ENCODE peak calls at places on chromosome 21, in eight cellular contexts. K is breast epithelium, L is HCT116, J is GM12891, P is suprapubic skin, E is HL-60, H is H1, R is vagina. N is an unnamed sample.

GRCh38 chr21:38645282-38645681 is 147.0 kb upstream of the ERG start:
- DNase-seq in K (no peak), R (no peak), H (no peak), L (no peak), J (no peak), E (no peak), P (no peak), N (no peak)

GRCh38 chr21:33968082-33968997 is 52.7 kb upstream of the ATP5PO start:
- DNase-seq in E (no peak), R (peak), J (no peak), P (no peak), L (no peak), H (no peak), K (no peak), N (no peak)

GRCh38 chr21:36022704-36023103 is 37.6 kb downstream of the SETD4 start:
- DNase-seq in E (no peak), L (no peak), P (no peak), R (no peak), K (no peak), H (no peak), J (no peak), N (no peak)

GRCh38 chr21:42257091-42257760 is 38.3 kb downstream of the ABCG1 start:
- DNase-seq in E (no peak), J (no peak), R (no peak), P (no peak), K (no peak), H (no peak), L (no peak), N (no peak)

GRCh38 chr21:34523019-34523418 is 11.0 kb upstream of the KCNE1 start:
- DNase-seq in J (no peak), E (no peak), P (no peak), H (no peak), L (no peak), K (no peak), R (no peak), N (no peak)

GRCh38 chr21:40704141-40704540 is 142.8 kb downstream of the DSCAM start:
- DNase-seq in E (no peak), L (no peak), P (no peak), K (no peak), J (no peak), H (no peak), R (no peak), N (no peak)

GRCh38 chr21:41897047-41897669 is 18.0 kb upstream of the PRDM15 start:
- DNase-seq in E (no peak), L (no peak), R (no peak), H (no peak), J (no peak), K (no peak), P (no peak), N (no peak)

GRCh38 chr21:18499761-18500376 is 96.3 kb upstream of the TMPRSS15 start:
- DNase-seq in J (no peak), L (peak), E (peak), P (no peak), R (no peak), H (no peak), K (no peak), N (no peak)

GRCh38 chr21:15967661-15968060 is 237.9 kb downstream of the USP25 start:
- DNase-seq in L (no peak), H (peak), K (no peak), R (no peak), E (no peak), J (no peak), P (no peak), N (no peak)

GRCh38 chr21:34133392-34133791 is 60.0 kb downstream of the MRPS6 start:
- DNase-seq in L (no peak), J (no peak), R (no peak), E (no peak), K (no peak), P (no peak), H (no peak), N (no peak)

GRCh38 chr21:35377505-35378090 is 328.5 kb upstream of the RUNX1 start:
- DNase-seq in R (no peak), L (no peak), J (no peak), K (no peak), H (no peak), P (no peak), E (no peak), N (no peak)

GRCh38 chr21:19122371-19122770 is 718.8 kb upstream of the TMPRSS15 start:
- DNase-seq in L (no peak), E (no peak), H (no peak), P (no peak), R (no peak), K (no peak), J (no peak), N (no peak)

GRCh38 chr21:29367335-29367734 is 68.6 kb downstream of the BACH1 start:
- DNase-seq in E (no peak), L (no peak), H (no peak), P (no peak), R (peak), J (no peak), K (no peak), N (no peak)
- TF ChIP-seq POLR2AphosphoS5 in E (no peak), L (no peak), H (no peak), P (no peak), R (no peak), J (no peak), K (no peak), N (no peak)

DNA sequence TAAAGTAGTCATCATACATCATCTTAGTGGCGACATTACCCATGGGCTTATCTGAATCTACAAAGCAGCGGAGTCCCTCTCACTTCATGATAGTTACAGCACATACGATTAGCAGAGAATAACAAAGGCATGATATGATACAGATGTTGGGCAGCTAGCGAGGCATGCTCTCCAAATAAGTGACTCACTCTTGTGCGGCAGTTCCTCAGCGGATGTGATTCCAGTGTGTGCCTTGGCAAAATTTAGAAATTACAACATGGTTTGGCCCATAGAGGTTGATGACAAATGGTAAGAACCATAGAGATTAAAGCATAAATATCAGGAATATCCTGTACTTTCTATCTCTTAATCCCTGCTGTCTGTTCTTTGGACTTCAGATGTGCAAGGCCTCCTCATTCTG is 48.1 kb upstream of the PAXBP1 start:
- DNase-seq in L (no peak), P (no peak), R (no peak), H (no peak), J (no peak), E (no peak), K (no peak), N (no peak)
- TF ChIP-seq POLR2AphosphoS5 in L (no peak), P (no peak), R (no peak), H (no peak), J (no peak), E (no peak), K (no peak), N (peak)

DNA sequence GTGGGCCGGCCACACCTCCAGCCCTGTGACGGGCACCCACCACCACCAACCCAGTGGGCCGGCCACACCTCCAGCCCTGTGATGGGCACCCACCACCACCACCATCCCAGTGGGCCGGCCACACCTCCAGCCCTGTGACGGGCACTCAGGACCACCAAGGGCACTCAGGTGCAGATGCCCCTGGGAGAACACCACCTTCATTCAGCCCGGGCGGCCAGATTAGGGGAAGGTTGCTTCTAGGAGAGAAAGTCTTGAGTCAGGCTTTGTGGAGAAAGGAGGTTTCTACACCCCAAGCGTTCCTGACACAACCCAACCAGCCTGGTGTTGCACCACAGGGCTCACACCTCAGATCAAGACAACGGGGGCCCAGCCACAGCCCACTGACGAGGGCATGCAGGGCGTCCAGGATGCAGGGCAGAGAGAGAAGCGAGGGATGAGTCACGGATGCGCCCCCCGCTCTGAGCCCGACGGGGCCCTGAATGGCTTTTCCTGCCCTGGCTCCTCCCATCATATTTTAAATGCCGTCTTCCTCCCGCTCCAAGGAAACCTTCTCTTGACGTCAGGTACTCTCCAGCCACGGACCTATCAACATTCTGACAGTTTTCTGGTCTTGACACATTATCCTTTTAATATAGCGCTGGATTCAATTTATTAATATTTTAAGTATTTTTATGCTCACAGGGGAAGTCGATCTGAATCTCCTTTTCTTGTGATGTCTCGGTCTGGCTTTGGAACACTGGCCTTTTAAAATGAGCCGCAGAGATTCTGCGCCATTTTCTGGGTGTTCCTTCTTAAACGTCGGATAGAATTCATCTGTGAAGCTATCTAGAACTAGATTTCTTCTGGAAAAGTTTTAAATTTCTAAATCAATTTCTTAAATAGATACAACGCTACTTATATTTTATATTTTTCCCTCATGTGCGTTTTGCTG is 631 bp upstream of the SPATC1L start:
- DNase-seq in P (peak), E (peak), R (peak), H (peak), K (peak), J (no peak), L (peak), N (peak)
- TF ChIP-seq POLR2AphosphoS5 in P (no peak), E (no peak), R (peak), H (peak), K (peak), J (no peak), L (no peak), N (peak)

GRCh38 chr21:45450741-45451740 is 46.1 kb downstream of the COL18A1 start:
- DNase-seq in E (no peak), K (no peak), H (no peak), J (no peak), R (no peak), L (no peak), P (no peak), N (no peak)
- TF ChIP-seq POLR2AphosphoS5 in E (no peak), K (no peak), H (no peak), J (no peak), R (no peak), L (no peak), P (no peak), N (no peak)

DNA sequence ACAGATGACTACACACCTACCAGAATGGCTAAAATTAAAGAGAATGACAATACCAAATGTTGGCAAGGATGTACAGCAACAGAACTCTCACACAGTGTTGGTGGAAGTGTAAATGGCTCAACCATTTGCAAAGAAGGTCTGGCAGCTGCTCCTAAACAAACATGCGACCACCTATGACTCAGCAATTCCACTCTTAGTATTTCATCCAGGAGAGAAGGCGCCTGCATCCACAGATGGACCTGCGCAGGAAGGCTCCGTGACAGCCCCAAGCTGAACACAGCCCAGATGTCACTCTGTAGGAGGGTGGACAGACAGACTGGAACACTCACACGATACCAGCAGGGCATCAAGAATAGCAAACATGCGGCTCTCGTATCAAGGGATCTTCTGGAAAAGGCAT is 6.7 kb downstream of the PTTG1IP start:
- DNase-seq in L (no peak), R (no peak), E (no peak), H (no peak), J (no peak), K (no peak), P (no peak), N (no peak)
- TF ChIP-seq POLR2AphosphoS5 in L (no peak), R (no peak), E (no peak), H (no peak), J (no peak), K (no peak), P (no peak), N (no peak)

DNA sequence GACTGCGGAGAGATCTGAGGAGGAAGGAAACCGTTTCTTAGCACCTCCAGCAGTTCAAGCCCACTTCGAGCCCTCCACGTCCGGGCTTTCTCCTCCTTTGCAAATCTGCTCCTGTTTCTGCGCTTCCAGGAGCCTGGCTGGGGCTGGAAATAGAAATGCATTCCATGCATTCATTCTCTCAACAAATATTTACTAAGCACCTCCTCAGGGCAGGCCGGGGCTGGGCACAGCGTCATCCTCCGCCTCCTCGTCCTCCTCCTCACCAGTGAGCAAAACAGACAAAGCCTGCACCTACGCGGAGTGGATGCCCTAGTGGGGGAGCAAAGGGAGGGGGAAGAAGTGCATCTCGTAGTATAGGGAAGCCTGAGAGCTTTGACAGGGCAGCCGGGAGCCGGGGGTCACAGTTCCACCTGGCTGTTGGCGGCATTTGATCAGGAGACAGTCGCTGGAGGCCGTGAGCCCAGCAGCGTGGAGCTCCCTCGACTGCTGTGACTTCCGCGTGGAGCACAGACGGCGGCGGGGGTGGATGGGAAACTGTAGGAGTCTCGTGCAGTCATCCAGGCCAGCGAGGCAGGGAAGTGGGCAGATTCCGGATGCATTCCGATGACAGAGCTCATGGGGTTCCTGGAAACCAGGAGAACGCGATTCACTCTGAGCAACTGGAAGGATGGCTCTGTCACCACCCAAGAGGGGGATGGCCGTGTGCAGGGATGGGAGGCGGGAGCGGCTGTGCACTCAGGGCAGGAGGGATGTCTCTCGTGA is 93.4 kb downstream of the SIK1 start:
- DNase-seq in E (no peak), H (no peak), R (no peak), J (no peak), L (no peak), P (no peak), K (peak), N (peak)
- TF ChIP-seq POLR2AphosphoS5 in E (no peak), H (no peak), R (peak), J (no peak), L (no peak), P (no peak), K (peak), N (peak)

DNA sequence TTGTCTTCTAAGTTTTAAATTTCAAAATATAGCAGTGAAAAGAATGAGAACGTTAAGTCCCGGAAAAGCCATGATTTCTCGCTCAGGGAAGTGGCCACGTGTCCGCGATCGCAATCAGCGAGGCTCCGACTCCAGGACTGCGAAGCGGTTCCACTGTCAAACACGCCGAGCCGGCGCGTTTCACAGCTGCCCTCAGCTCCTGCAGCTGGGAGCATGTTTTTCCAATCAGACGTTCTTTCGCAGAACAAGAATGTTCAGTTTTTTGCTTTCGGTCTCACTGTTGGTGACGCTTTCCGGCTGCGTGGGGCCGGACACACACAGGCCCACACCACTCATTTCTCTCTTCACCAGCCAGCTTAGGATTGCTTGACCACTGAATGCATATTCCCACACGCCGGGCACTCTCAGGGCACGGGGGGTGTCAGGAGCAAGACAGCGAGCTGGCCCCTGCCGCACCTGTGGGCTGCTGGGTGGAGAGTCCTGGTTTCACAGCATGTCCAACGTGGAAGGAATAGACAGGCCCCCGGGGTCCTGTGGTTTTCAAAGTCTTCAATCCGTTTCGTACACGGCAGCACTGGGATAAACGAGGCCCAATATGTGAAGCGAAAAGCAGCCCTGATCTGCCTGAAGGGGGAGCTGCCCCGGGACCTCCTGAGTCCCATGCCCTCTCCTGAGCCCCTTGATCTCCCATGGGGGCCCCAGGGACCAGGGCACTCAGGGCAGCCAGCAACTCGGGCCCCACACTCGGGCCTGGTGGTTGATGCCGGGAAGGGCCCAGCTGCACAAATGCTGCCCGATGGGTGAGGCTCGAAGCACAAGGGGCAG is 47.3 kb upstream of the COL18A1 start:
- DNase-seq in L (no peak), E (no peak), P (peak), R (no peak), K (no peak), H (no peak), J (no peak), N (no peak)
- TF ChIP-seq POLR2AphosphoS5 in L (no peak), E (no peak), P (no peak), R (peak), K (peak), H (no peak), J (no peak), N (peak)

DNA sequence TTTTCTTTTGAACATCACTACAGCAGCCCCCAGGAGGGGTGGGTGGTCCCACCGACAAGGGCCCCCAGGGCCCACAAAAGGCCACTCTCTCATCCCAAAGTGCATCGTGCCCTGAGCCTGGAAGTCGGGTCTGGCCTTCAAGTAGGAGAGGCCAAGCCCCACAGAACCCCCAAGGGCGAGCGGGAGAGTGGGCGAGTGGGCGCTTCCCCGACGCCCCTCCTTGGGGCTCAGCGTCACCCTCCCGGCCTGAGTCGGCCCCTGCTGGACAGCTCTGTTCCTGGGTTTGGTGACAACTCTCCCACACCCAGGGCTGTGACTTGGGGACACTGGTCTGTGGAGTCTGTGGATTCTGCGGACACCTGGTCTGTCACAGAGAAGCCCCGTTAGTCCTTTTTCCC is 42.2 kb upstream of the COL18A1 start:
- DNase-seq in E (no peak), P (no peak), R (no peak), K (no peak), H (no peak), L (no peak), J (no peak), N (no peak)
- TF ChIP-seq POLR2AphosphoS5 in E (no peak), P (no peak), R (no peak), K (no peak), H (no peak), L (no peak), J (no peak), N (no peak)